ENCODE peak calls at places on chromosomes 16 and 17, in four cellular contexts. One of them, this sample, is unnamed.

GRCh38 chr16:84478172-84478948 is 26.1 kb downstream of the MEAK7 start:
- DNase-seq in ACHN: no peak
- DNase-seq in GM23338: no peak
- DNase-seq in progenitor cell of endocrine pancreas: no peak
- DNase-seq in this sample: no peak

GRCh38 chr16:80852261-80852872 is 48.0 kb upstream of the CDYL2 start:
- DNase-seq in GM23338: peak; percentile 78
- DNase-seq in progenitor cell of endocrine pancreas: no peak
- DNase-seq in ACHN: peak; percentile 51
- DNase-seq in this sample: peak; percentile 3

GRCh38 chr17:45302649-45303173 is 14.1 kb downstream of the MAP3K14 start:
- DNase-seq in ACHN: no peak
- DNase-seq in GM23338: peak; percentile 7
- DNase-seq in progenitor cell of endocrine pancreas: no peak
- DNase-seq in this sample: peak; percentile 9

GRCh38 chr16:24834459-24835335 is 11.1 kb upstream of the SLC5A11 start:
- DNase-seq in progenitor cell of endocrine pancreas: no peak
- DNase-seq in ACHN: peak; percentile 67
- DNase-seq in GM23338: peak; percentile 73
- DNase-seq in this sample: peak; percentile 50

GRCh38 chr16:73042807-73043206 is 5.1 kb downstream of the ZFHX3 start:
- DNase-seq in ACHN: no peak
- DNase-seq in GM23338: no peak
- DNase-seq in progenitor cell of endocrine pancreas: no peak
- DNase-seq in this sample: no peak

GRCh38 chr17:9902116-9902515 is 3.0 kb downstream of the RCVRN start:
- DNase-seq in ACHN: no peak
- DNase-seq in progenitor cell of endocrine pancreas: no peak
- DNase-seq in GM23338: no peak
- DNase-seq in this sample: no peak

GRCh38 chr17:70298929-70299529 is 129.7 kb downstream of the KCNJ2 start:
- DNase-seq in progenitor cell of endocrine pancreas: no peak
- DNase-seq in GM23338: no peak
- DNase-seq in ACHN: no peak
- DNase-seq in this sample: no peak

GRCh38 chr16:4176794-4177438 is 60.7 kb upstream of the ADCY9 start:
- DNase-seq in GM23338: no peak
- DNase-seq in progenitor cell of endocrine pancreas: no peak
- DNase-seq in ACHN: peak; percentile 68
- DNase-seq in this sample: no peak

GRCh38 chr17:68591583-68591982 is 9.6 kb downstream of the FAM20A start:
- DNase-seq in ACHN: no peak
- DNase-seq in progenitor cell of endocrine pancreas: no peak
- DNase-seq in GM23338: peak; percentile 87
- DNase-seq in this sample: no peak

GRCh38 chr17:47841488-47842308 is 625 bp upstream of the SCRN2 start:
- DNase-seq in GM23338: no peak
- DNase-seq in ACHN: no peak
- DNase-seq in progenitor cell of endocrine pancreas: no peak
- DNase-seq in this sample: no peak

GRCh38 chr16:81547194-81547918 is 102.7 kb downstream of the CMIP start:
- DNase-seq in ACHN: no peak
- DNase-seq in GM23338: no peak
- DNase-seq in progenitor cell of endocrine pancreas: no peak
- DNase-seq in this sample: peak; percentile 78

GRCh38 chr16:27332105-27332504 is 18.3 kb downstream of the IL4R start:
- DNase-seq in progenitor cell of endocrine pancreas: no peak
- DNase-seq in ACHN: no peak
- DNase-seq in GM23338: no peak
- DNase-seq in this sample: peak; percentile 4

GRCh38 chr16:89562027-89562599 is 1.6 kb downstream of the RPL13 start:
- DNase-seq in ACHN: no peak
- DNase-seq in progenitor cell of endocrine pancreas: no peak
- DNase-seq in GM23338: no peak
- DNase-seq in this sample: peak; percentile 19

GRCh38 chr17:75124041-75124818 is 7.3 kb downstream of the NT5C start:
- DNase-seq in progenitor cell of endocrine pancreas: no peak
- DNase-seq in ACHN: peak; percentile 99
- DNase-seq in GM23338: no peak
- DNase-seq in this sample: no peak

GRCh38 chr16:27401768-27402568 is at the start of gene IL21R:
- DNase-seq in progenitor cell of endocrine pancreas: no peak
- DNase-seq in GM23338: no peak
- DNase-seq in ACHN: no peak
- DNase-seq in this sample: no peak

This sample was measured in Kasumi-1.